ENCODE peak calls at places on chromosome 2, in eight cellular contexts. O, B, F, N, Y, Q, T and C are unnamed samples.

GRCh38 chr2:31266804-31267203 is 32.9 kb downstream of the EHD3 start:
- DNase-seq in Q (no peak), F (no peak), T (no peak), O (no peak), B (no peak), N (no peak), Y (no peak), C (peak)

GRCh38 chr2:44955593-44956449 is 14.3 kb downstream of the SIX3 start:
- DNase-seq in Y (peak), T (peak), Q (peak), O (peak), F (peak), N (no peak), B (peak), C (peak)

GRCh38 chr2:174338626-174339570 is 4.1 kb downstream of the SP9 start:
- DNase-seq in Q (no peak), O (no peak), N (no peak), F (no peak), Y (no peak), T (no peak), B (no peak), C (no peak)

GRCh38 chr2:172339431-172340010 is 87.9 kb upstream of the ITGA6 start:
- DNase-seq in T (peak), Y (no peak), B (no peak), O (no peak), F (peak), Q (peak), N (no peak), C (peak)

GRCh38 chr2:102266204-102266603 is 45.2 kb upstream of the IL1RL1 start:
- DNase-seq in B (no peak), F (no peak), Q (peak), N (no peak), T (no peak), Y (no peak), O (no peak), C (no peak)

GRCh38 chr2:39504790-39505335 is 67.8 kb upstream of the MAP4K3 start:
- DNase-seq in Y (no peak), O (no peak), T (peak), Q (peak), B (peak), F (no peak), N (no peak), C (peak)

GRCh38 chr2:200317975-200318374 is 11.5 kb downstream of the SPATS2L start:
- DNase-seq in B (no peak), Y (no peak), F (no peak), T (no peak), Q (peak), N (no peak), O (no peak), C (no peak)

GRCh38 chr2:98530114-98530513 is 78.2 kb downstream of the COA5 start:
- DNase-seq in Q (no peak), T (no peak), O (no peak), Y (no peak), F (no peak), N (no peak), B (no peak), C (no peak)

GRCh38 chr2:64568836-64569235 is 44.7 kb downstream of the AFTPH start:
- DNase-seq in N (no peak), F (no peak), B (peak), O (no peak), Y (no peak), T (peak), Q (no peak), C (no peak)

GRCh38 chr2:114724513-114724912 is 282.1 kb downstream of the DPP10 start:
- DNase-seq in O (no peak), Q (no peak), F (no peak), Y (no peak), T (no peak), N (no peak), B (no peak), C (no peak)

GRCh38 chr2:96408631-96409542 is 73.3 kb downstream of the NCAPH start:
- DNase-seq in F (no peak), Q (no peak), N (no peak), O (no peak), B (peak), Y (no peak), T (peak), C (no peak)

GRCh38 chr2:182319556-182319955 is 107.3 kb downstream of the PDE1A start:
- DNase-seq in B (no peak), F (no peak), O (no peak), Y (no peak), N (no peak), T (no peak), Q (no peak), C (no peak)

GRCh38 chr2:112679484-112679883 is 33.7 kb downstream of the SLC20A1 start:
- DNase-seq in T (no peak), Y (no peak), Q (peak), O (no peak), F (peak), N (no peak), B (peak), C (peak)

GRCh38 chr2:230589497-230590015 is 123.1 kb upstream of the CAB39 start:
- DNase-seq in T (no peak), O (no peak), F (no peak), N (no peak), Q (no peak), Y (no peak), B (no peak), C (no peak)

GRCh38 chr2:240820607-240821428 is 799 bp upstream of the KIF1A start:
- DNase-seq in O (no peak), T (no peak), N (no peak), B (no peak), Q (no peak), Y (no peak), F (no peak), C (no peak)

GRCh38 chr2:177030391-177031000 is 182.1 kb upstream of the HNRNPA3 start:
- DNase-seq in N (no peak), F (no peak), T (no peak), O (no peak), Q (no peak), Y (no peak), B (no peak), C (no peak)
- TF ChIP-seq CTCF in N (no peak), F (no peak), T (no peak), O (no peak), Q (no peak), Y (no peak), B (no peak), C (no peak)

DNA sequence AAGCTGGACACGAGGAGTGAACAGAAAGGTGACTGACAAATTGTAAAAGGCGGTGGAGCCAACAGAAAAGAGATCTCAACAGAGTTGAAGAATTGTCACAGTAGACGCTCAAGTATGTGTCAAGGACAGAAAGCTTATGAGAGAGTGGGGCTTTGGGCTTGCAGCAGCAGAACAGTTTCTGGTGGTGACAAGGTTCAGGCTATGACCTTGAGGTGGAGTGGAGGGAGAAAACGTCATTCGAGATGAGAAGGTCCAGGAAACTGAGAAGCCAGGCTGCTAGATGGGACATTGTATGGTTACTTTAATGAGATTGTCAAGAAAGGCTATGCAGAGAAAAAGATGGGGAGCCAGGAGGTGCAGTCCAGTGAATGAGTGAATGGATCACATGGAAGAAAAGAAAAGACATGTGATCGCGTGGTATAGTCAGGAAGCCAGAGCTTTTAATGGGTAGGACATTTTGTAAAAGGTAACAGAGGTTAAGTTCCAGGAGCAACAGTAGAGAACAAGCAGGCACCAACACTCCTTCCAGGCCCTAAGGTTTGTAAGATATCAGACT is 91.1 kb upstream of the EPC2 start:
- DNase-seq in Y (no peak), Q (no peak), T (no peak), F (no peak), O (no peak), N (no peak), B (no peak), C (no peak)
- H3K4me3 ChIP-seq in Y (peak), Q (peak), T (peak), F (no peak), O (peak), N (no peak), B (no peak), C (no peak)

GRCh38 chr2:141411419-141411818 is 719.4 kb downstream of the LRP1B start:
- DNase-seq in Q (peak), F (no peak), B (no peak), N (no peak), O (no peak), T (no peak), Y (no peak), C (no peak)

GRCh38 chr2:141423212-141423611 is 707.6 kb downstream of the LRP1B start:
- DNase-seq in N (no peak), T (no peak), Y (no peak), Q (no peak), F (no peak), O (no peak), B (no peak), C (no peak)

DNA sequence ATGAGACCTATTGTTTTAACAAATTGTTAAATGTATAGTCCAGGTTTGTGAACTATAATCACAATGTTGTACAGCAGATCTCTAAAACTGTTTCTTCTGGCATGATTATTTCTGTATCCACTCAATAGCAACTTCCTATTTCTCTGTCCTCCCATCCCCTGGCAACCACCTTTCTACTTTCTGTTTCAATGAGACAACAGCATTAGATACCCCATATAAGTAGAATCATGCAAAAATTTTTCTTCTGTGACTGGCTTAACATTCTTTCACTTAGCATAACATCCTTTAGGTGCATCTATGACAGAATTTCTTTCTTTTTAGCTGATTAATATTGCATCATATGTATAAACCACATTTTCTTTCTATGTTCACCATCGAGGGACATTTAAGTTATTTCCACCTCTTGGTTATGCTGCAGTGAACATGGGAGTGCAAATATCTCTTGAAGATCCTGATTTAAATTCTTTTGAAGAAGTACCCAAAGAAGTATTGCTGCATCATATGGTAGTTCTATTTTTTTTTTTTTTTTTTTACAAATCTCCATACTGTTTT is 713.5 kb downstream of the LRP1B start:
- DNase-seq in N (no peak), O (no peak), B (peak), F (no peak), T (peak), Q (no peak), Y (no peak), C (no peak)
- TF ChIP-seq CTCF in N (no peak), O (no peak), B (no peak), F (no peak), T (no peak), Q (no peak), Y (no peak), C (no peak)

GRCh38 chr2:217789736-217790181 is 213.0 kb downstream of the TNS1 start:
- DNase-seq in N (no peak), F (no peak), O (no peak), T (no peak), Q (no peak), Y (no peak), B (no peak), C (no peak)

GRCh38 chr2:217788669-217789002 is 214.2 kb downstream of the TNS1 start:
- DNase-seq in F (no peak), B (no peak), N (no peak), Y (no peak), O (no peak), T (no peak), Q (no peak), C (no peak)

GRCh38 chr2:217790681-217791392 is 212.0 kb downstream of the TNS1 start:
- DNase-seq in Q (peak), O (no peak), T (peak), Y (no peak), B (peak), F (peak), N (no peak), C (peak)

GRCh38 chr2:217789003-217789735 is 213.6 kb downstream of the TNS1 start:
- DNase-seq in B (peak), N (peak), T (peak), O (peak), Y (peak), Q (peak), F (peak), C (peak)

DNA sequence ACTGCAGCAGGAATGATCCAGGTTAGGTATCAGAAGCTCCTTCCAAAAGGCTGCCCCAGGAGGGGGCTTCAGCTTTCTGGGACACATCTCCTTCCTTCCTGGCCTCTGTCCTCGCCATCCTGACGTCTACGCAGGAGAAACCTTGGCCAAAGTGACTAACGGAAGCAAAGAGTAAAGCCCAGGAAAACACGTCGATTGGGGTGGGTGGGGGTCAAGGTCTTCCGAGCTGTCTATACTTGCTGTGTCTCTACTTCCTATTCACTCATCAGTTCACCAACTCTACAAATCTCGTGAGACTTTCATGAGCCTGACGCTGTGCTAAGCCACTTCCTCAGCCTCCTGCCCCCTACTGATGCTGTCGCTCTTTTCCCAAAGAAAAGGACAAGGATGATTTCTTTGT is 212.6 kb downstream of the TNS1 start:
- DNase-seq in O (no peak), F (no peak), Q (no peak), N (no peak), B (peak), Y (no peak), T (no peak), C (no peak)
- H3K4me3 ChIP-seq in O (peak), F (no peak), Q (no peak), N (no peak), B (no peak), Y (no peak), T (no peak), C (no peak)

DNA sequence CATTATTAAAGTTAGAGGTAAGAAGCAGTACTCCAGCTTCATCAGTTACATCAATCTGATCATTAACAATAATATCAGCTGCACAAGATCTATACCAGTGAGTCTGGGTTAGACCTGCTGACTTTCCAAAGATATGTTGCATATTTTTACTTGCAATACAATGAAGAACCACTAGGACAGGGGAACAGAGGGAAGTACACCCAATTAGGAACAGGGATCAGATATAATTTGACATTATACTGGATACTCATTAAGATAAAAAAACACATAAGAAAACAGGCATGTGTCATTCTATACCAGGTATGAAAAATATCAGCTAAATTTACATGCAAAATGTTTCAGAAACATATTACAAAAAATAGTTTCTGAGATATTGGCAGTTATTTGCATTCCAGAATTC is 995.1 kb upstream of the DDX18 start:
- DNase-seq in B (no peak), Q (no peak), Y (no peak), O (no peak), F (no peak), N (no peak), T (no peak), C (no peak)
- TF ChIP-seq CTCF in B (peak), Q (no peak), Y (no peak), O (no peak), F (no peak), N (no peak), T (no peak), C (no peak)

GRCh38 chr2:187003611-187004010 is 154.6 kb upstream of the ZSWIM2 start:
- DNase-seq in O (no peak), T (no peak), Q (peak), B (no peak), F (no peak), N (no peak), Y (peak), C (no peak)
- H3K4me3 ChIP-seq in O (no peak), T (peak), Q (peak), B (peak), F (no peak), N (no peak), Y (peak), C (peak)